ENCODE peak calls at places on chromosomes 5 and 9, in seven cellular contexts. One of them, this sample, is unnamed.

GRCh38 chr5:139287890-139288635 is 5.5 kb upstream of the MATR3 start:
- DNase-seq in Peyer's patch: no peak
- DNase-seq in progenitor cell of endocrine pancreas: no peak
- DNase-seq in lower lobe of right lung: no peak
- DNase-seq in H9: no peak
- DNase-seq in Panc1: no peak
- DNase-seq in upper lobe of left lung: no peak
- DNase-seq in this sample: no peak

GRCh38 chr5:130183115-130183514 is 278.9 kb downstream of the CHSY3 start:
- DNase-seq in Peyer's patch: no peak
- DNase-seq in progenitor cell of endocrine pancreas: no peak
- DNase-seq in lower lobe of right lung: no peak
- DNase-seq in H9: no peak
- DNase-seq in Panc1: no peak
- DNase-seq in upper lobe of left lung: no peak
- DNase-seq in this sample: no peak

GRCh38 chr9:95981741-95982390 is 106.4 kb downstream of the ERCC6L2 start:
- DNase-seq in Peyer's patch: no peak
- DNase-seq in progenitor cell of endocrine pancreas: no peak
- DNase-seq in lower lobe of right lung: no peak
- DNase-seq in H9: no peak
- DNase-seq in Panc1: no peak
- DNase-seq in upper lobe of left lung: no peak
- DNase-seq in this sample: no peak

GRCh38 chr9:131318211-131318610 is 28.7 kb downstream of the PLPP7 start:
- DNase-seq in Peyer's patch: no peak
- DNase-seq in progenitor cell of endocrine pancreas: no peak
- DNase-seq in lower lobe of right lung: peak; percentile 35
- DNase-seq in H9: no peak
- DNase-seq in Panc1: no peak
- DNase-seq in upper lobe of left lung: peak; percentile 59
- DNase-seq in this sample: no peak

GRCh38 chr5:177299711-177300110 is 3.8 kb downstream of the RAB24 start:
- DNase-seq in Peyer's patch: no peak
- DNase-seq in progenitor cell of endocrine pancreas: no peak
- DNase-seq in lower lobe of right lung: no peak
- DNase-seq in H9: no peak
- DNase-seq in Panc1: no peak
- DNase-seq in upper lobe of left lung: no peak
- DNase-seq in this sample: no peak

GRCh38 chr5:133467712-133468463 is 144.5 kb downstream of the FSTL4 start:
- DNase-seq in Peyer's patch: peak; percentile 41
- DNase-seq in progenitor cell of endocrine pancreas: no peak
- DNase-seq in lower lobe of right lung: no peak
- DNase-seq in H9: no peak
- DNase-seq in Panc1: no peak
- DNase-seq in upper lobe of left lung: no peak
- DNase-seq in this sample: no peak

GRCh38 chr9:36401179-36401740 is 1.2 kb upstream of the RNF38 start:
- DNase-seq in Peyer's patch: no peak
- DNase-seq in progenitor cell of endocrine pancreas: no peak
- DNase-seq in lower lobe of right lung: no peak
- DNase-seq in H9: peak; percentile 83
- DNase-seq in Panc1: peak; percentile 54
- DNase-seq in upper lobe of left lung: no peak
- DNase-seq in this sample: no peak

GRCh38 chr5:82595083-82595482 is 316.9 kb upstream of the RPS23 start:
- DNase-seq in Peyer's patch: no peak
- DNase-seq in progenitor cell of endocrine pancreas: no peak
- DNase-seq in lower lobe of right lung: no peak
- DNase-seq in H9: no peak
- DNase-seq in Panc1: no peak
- DNase-seq in upper lobe of left lung: no peak
- DNase-seq in this sample: no peak

GRCh38 chr9:129898205-129898604 is 62.9 kb downstream of the USP20 start:
- DNase-seq in Peyer's patch: no peak
- DNase-seq in progenitor cell of endocrine pancreas: no peak
- DNase-seq in lower lobe of right lung: no peak
- DNase-seq in H9: no peak
- DNase-seq in Panc1: no peak
- DNase-seq in upper lobe of left lung: no peak
- DNase-seq in this sample: no peak

GRCh38 chr5:86570427-86571083 is 47.2 kb upstream of the COX7C start:
- DNase-seq in Peyer's patch: no peak
- DNase-seq in progenitor cell of endocrine pancreas: no peak
- DNase-seq in lower lobe of right lung: no peak
- DNase-seq in H9: no peak
- DNase-seq in Panc1: no peak
- DNase-seq in upper lobe of left lung: peak; percentile 30
- DNase-seq in this sample: no peak

GRCh38 chr9:130837002-130837511 is 2.0 kb downstream of the ABL1 start:
- DNase-seq in Peyer's patch: no peak
- DNase-seq in progenitor cell of endocrine pancreas: no peak
- DNase-seq in lower lobe of right lung: no peak
- DNase-seq in H9: no peak
- DNase-seq in Panc1: no peak
- DNase-seq in upper lobe of left lung: no peak
- DNase-seq in this sample: no peak

GRCh38 chr5:88502179-88503064 is 233.8 kb upstream of the TMEM161B start:
- DNase-seq in Peyer's patch: no peak
- DNase-seq in progenitor cell of endocrine pancreas: no peak
- DNase-seq in lower lobe of right lung: no peak
- DNase-seq in H9: no peak
- DNase-seq in Panc1: no peak
- DNase-seq in upper lobe of left lung: no peak
- DNase-seq in this sample: no peak

GRCh38 chr5:67038817-67039603 is 157.6 kb downstream of the CD180 start:
- DNase-seq in Peyer's patch: no peak
- DNase-seq in progenitor cell of endocrine pancreas: no peak
- DNase-seq in lower lobe of right lung: no peak
- DNase-seq in H9: no peak
- DNase-seq in Panc1: no peak
- DNase-seq in upper lobe of left lung: no peak
- DNase-seq in this sample: no peak

GRCh38 chr9:882416-882931 is 41.0 kb downstream of the DMRT1 start:
- DNase-seq in Peyer's patch: no peak
- DNase-seq in progenitor cell of endocrine pancreas: no peak
- DNase-seq in lower lobe of right lung: no peak
- DNase-seq in H9: no peak
- DNase-seq in Panc1: no peak
- DNase-seq in upper lobe of left lung: no peak
- DNase-seq in this sample: no peak

GRCh38 chr5:172760933-172761332 is 10.1 kb downstream of the DUSP1 start:
- DNase-seq in Peyer's patch: peak; percentile 35
- DNase-seq in progenitor cell of endocrine pancreas: no peak
- DNase-seq in lower lobe of right lung: no peak
- DNase-seq in H9: no peak
- DNase-seq in Panc1: no peak
- DNase-seq in upper lobe of left lung: no peak
- DNase-seq in this sample: no peak

GRCh38 chr5:171314728-171315385 is 5.8 kb downstream of the TLX3 start:
- DNase-seq in Peyer's patch: no peak
- DNase-seq in progenitor cell of endocrine pancreas: no peak
- DNase-seq in lower lobe of right lung: no peak
- DNase-seq in H9: peak; percentile 52
- DNase-seq in Panc1: no peak
- DNase-seq in upper lobe of left lung: peak; percentile 89
- DNase-seq in this sample: no peak

GRCh38 chr5:87393331-87393730 is 19.4 kb downstream of the CCNH start:
- DNase-seq in Peyer's patch: no peak
- DNase-seq in progenitor cell of endocrine pancreas: no peak
- DNase-seq in lower lobe of right lung: no peak
- DNase-seq in H9: no peak
- DNase-seq in Panc1: peak; percentile 54
- DNase-seq in upper lobe of left lung: no peak
- DNase-seq in this sample: no peak

GRCh38 chr5:76999451-76999850 is 30.8 kb upstream of the AGGF1 start:
- DNase-seq in Peyer's patch: no peak
- DNase-seq in progenitor cell of endocrine pancreas: no peak
- DNase-seq in lower lobe of right lung: no peak
- DNase-seq in H9: no peak
- DNase-seq in Panc1: no peak
- DNase-seq in upper lobe of left lung: no peak
- DNase-seq in this sample: no peak

GRCh38 chr9:100167912-100168775 is 69.1 kb downstream of the INVS start:
- DNase-seq in Peyer's patch: no peak
- DNase-seq in progenitor cell of endocrine pancreas: no peak
- DNase-seq in lower lobe of right lung: no peak
- DNase-seq in H9: no peak
- DNase-seq in Panc1: no peak
- DNase-seq in upper lobe of left lung: no peak
- DNase-seq in this sample: no peak
- TF ChIP-seq CTCF in Peyer's patch: no peak
- TF ChIP-seq CTCF in progenitor cell of endocrine pancreas: no peak
- TF ChIP-seq CTCF in lower lobe of right lung: no peak
- TF ChIP-seq CTCF in H9: no peak
- TF ChIP-seq CTCF in Panc1: no peak
- TF ChIP-seq CTCF in upper lobe of left lung: no peak
- TF ChIP-seq CTCF in this sample: no peak

GRCh38 chr5:160118349-160119141 is 705 bp downstream of the PWWP2A start:
- DNase-seq in Peyer's patch: peak; percentile 82
- DNase-seq in progenitor cell of endocrine pancreas: peak; percentile 33
- DNase-seq in lower lobe of right lung: peak; percentile 76
- DNase-seq in H9: peak; percentile 34
- DNase-seq in Panc1: no peak
- DNase-seq in upper lobe of left lung: peak; percentile 92
- DNase-seq in this sample: no peak

GRCh38 chr5:160119905-160120266 is 636 bp upstream of the PWWP2A start:
- DNase-seq in Peyer's patch: no peak
- DNase-seq in progenitor cell of endocrine pancreas: no peak
- DNase-seq in lower lobe of right lung: no peak
- DNase-seq in H9: no peak
- DNase-seq in Panc1: no peak
- DNase-seq in upper lobe of left lung: no peak
- DNase-seq in this sample: no peak

GRCh38 chr5:160116991-160117390 is 2.3 kb downstream of the PWWP2A start:
- DNase-seq in Peyer's patch: no peak
- DNase-seq in progenitor cell of endocrine pancreas: no peak
- DNase-seq in lower lobe of right lung: no peak
- DNase-seq in H9: no peak
- DNase-seq in Panc1: no peak
- DNase-seq in upper lobe of left lung: no peak
- DNase-seq in this sample: no peak

DNA sequence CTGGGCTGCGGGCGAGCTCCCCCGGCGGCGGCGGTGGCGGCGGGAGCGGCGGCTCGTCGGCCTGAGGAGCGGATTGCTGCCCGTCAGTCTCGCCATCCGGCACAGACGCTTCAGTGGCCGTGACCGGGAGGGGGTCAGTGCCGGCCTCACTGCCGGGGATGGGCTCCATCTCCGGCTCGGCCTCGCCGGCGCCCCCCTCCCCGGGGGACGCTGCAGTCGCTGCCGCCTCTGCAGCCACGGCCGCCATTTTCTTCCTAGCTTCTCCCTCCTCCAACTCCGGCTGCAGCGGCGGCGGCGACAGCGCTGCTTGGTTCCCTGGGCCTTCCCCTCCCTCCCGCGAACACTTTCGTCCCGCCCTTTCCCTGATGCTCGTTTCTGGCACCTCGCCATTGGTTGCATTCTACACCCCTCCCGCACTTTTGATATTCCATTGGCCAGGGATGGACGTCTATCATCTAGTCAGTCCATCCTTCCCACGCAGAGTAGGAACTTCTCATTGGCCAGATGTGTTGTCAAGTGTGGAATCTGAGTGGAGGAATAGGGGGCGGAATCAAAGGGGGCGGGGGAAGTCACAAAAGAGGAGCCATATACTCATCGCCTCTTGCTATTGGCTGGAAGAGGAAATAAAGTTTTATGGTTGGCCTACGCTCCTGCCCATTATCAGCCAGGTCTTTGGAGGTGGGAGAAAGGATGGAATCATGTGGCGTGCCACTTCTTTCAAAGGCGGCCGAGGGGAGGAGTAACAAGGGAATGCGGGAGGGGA is at the start of gene PWWP2A:
- DNase-seq in Peyer's patch: peak; percentile 99
- DNase-seq in progenitor cell of endocrine pancreas: peak; percentile 89
- DNase-seq in lower lobe of right lung: peak; percentile 97
- DNase-seq in H9: peak; percentile 99
- DNase-seq in Panc1: peak; percentile 100
- DNase-seq in upper lobe of left lung: peak; percentile 97
- DNase-seq in this sample: peak; percentile 100
- TF ChIP-seq CTCF in Peyer's patch: peak; percentile 26
- TF ChIP-seq CTCF in progenitor cell of endocrine pancreas: peak; percentile 25
- TF ChIP-seq CTCF in lower lobe of right lung: no peak
- TF ChIP-seq CTCF in H9: peak; percentile 36
- TF ChIP-seq CTCF in Panc1: no peak
- TF ChIP-seq CTCF in upper lobe of left lung: no peak
- TF ChIP-seq CTCF in this sample: peak; percentile 3

DNA sequence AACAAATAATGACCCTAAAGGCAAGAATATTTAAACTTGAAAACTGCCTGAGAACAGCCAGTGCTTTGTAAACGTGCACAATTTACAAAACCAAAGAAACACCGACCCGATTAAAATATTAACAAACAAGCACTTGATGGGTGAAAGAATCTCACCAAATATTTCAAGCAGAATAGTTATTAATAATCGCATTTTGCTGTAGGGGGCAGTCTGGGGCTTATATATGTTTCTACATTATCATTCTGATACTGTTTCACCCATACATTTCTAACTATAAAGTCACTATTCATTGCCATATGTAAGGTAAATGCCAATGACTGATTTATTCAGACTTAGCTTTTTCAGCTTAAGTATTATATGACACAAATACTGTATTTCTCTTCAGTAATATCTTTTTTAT is 37.7 kb downstream of the UBAP2 start:
- DNase-seq in Peyer's patch: no peak
- DNase-seq in progenitor cell of endocrine pancreas: no peak
- DNase-seq in lower lobe of right lung: no peak
- DNase-seq in H9: no peak
- DNase-seq in Panc1: no peak
- DNase-seq in upper lobe of left lung: no peak
- DNase-seq in this sample: no peak
- TF ChIP-seq CTCF in Peyer's patch: peak; percentile 32
- TF ChIP-seq CTCF in progenitor cell of endocrine pancreas: peak; percentile 33
- TF ChIP-seq CTCF in lower lobe of right lung: peak; percentile 28
- TF ChIP-seq CTCF in H9: peak; percentile 37
- TF ChIP-seq CTCF in Panc1: no peak
- TF ChIP-seq CTCF in upper lobe of left lung: no peak
- TF ChIP-seq CTCF in this sample: no peak

DNA sequence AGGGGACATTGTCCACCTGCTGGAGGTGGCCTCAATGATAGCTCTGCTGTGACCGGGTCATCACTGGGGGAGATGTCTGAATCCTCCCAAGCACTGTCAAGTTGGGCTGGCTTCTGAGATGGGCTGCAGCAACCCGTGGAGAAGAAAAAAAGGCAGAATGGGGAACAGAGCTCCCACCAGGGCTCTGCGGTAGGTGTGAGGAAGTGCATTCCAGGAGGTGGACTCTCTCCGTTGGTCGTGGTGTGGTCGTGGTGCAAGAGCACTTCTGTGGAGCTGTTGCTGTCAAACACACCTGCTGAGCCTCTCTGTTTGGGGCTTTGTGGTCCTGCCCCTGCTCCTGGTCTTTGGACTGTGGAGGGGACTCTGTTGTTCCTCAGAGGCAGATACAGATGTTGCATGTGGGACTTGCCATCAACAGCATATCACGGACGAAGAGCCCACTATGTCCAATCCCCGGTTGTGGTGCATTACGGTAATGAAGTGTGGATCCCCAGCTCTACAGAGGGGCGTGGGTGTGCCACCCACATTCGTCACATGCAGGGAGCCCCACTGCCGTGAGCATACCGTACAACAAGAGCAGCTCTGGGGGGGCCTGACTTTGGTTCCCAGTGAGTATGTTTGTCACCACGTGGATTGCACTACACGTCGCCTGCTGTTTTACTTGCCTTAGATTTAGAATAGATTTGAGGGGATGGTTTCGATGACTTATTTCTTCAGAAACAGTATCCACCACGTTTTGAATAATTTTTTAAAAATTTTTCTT is 36.0 kb upstream of the PITX1 start:
- DNase-seq in Peyer's patch: peak; percentile 28
- DNase-seq in progenitor cell of endocrine pancreas: no peak
- DNase-seq in lower lobe of right lung: no peak
- DNase-seq in H9: no peak
- DNase-seq in Panc1: no peak
- DNase-seq in upper lobe of left lung: no peak
- DNase-seq in this sample: no peak
- TF ChIP-seq CTCF in Peyer's patch: no peak
- TF ChIP-seq CTCF in progenitor cell of endocrine pancreas: no peak
- TF ChIP-seq CTCF in lower lobe of right lung: no peak
- TF ChIP-seq CTCF in H9: no peak
- TF ChIP-seq CTCF in Panc1: no peak
- TF ChIP-seq CTCF in upper lobe of left lung: no peak
- TF ChIP-seq CTCF in this sample: no peak